ENCODE peak calls at places on chromosome 16, in five cellular contexts. One of them, this sample, is unnamed.

GRCh38 chr16:86558355-86559193 is 3.5 kb upstream of the MTHFSD start:
- DNase-seq in GM12878: no peak
- DNase-seq in HepG2: no peak
- DNase-seq in SK-N-SH: no peak
- DNase-seq in H1: no peak
- DNase-seq in this sample: no peak

GRCh38 chr16:79811541-79811940 is 211.0 kb upstream of the MAF start:
- DNase-seq in GM12878: no peak
- DNase-seq in HepG2: no peak
- DNase-seq in SK-N-SH: no peak
- DNase-seq in H1: no peak
- DNase-seq in this sample: no peak

GRCh38 chr16:85457366-85457765 is 155.8 kb upstream of the GSE1 start:
- DNase-seq in GM12878: no peak
- DNase-seq in HepG2: no peak
- DNase-seq in SK-N-SH: no peak
- DNase-seq in H1: no peak
- DNase-seq in this sample: peak

GRCh38 chr16:74718741-74719610 is 18.3 kb upstream of the MLKL start:
- DNase-seq in GM12878: no peak
- DNase-seq in HepG2: no peak
- DNase-seq in SK-N-SH: no peak
- DNase-seq in H1: no peak
- DNase-seq in this sample: no peak

GRCh38 chr16:12010388-12011251 is 34.1 kb downstream of the SNX29 start:
- DNase-seq in GM12878: no peak
- DNase-seq in HepG2: no peak
- DNase-seq in SK-N-SH: no peak
- DNase-seq in H1: no peak
- DNase-seq in this sample: no peak

GRCh38 chr16:87697792-87698191 is 68.0 kb downstream of the KLHDC4 start:
- DNase-seq in GM12878: no peak
- DNase-seq in HepG2: no peak
- DNase-seq in SK-N-SH: no peak
- DNase-seq in H1: no peak
- DNase-seq in this sample: no peak

GRCh38 chr16:46789499-46790414 is 41.2 kb downstream of the C16orf87 start:
- DNase-seq in GM12878: peak
- DNase-seq in HepG2: peak
- DNase-seq in SK-N-SH: peak
- DNase-seq in H1: peak
- DNase-seq in this sample: peak

GRCh38 chr16:17224859-17225258 is 245.9 kb downstream of the XYLT1 start:
- DNase-seq in GM12878: no peak
- DNase-seq in HepG2: no peak
- DNase-seq in SK-N-SH: no peak
- DNase-seq in H1: no peak
- DNase-seq in this sample: no peak

GRCh38 chr16:52729731-52730130 is 182.8 kb upstream of the TOX3 start:
- DNase-seq in GM12878: no peak
- DNase-seq in HepG2: no peak
- DNase-seq in SK-N-SH: no peak
- DNase-seq in H1: no peak
- DNase-seq in this sample: no peak

GRCh38 chr16:86959729-86960128 is 357.5 kb downstream of the C16orf95 start:
- DNase-seq in GM12878: no peak
- DNase-seq in HepG2: no peak
- DNase-seq in SK-N-SH: no peak
- DNase-seq in H1: no peak
- DNase-seq in this sample: no peak

GRCh38 chr16:81558444-81559175 is 114.0 kb downstream of the CMIP start:
- DNase-seq in GM12878: no peak
- DNase-seq in HepG2: peak
- DNase-seq in SK-N-SH: no peak
- DNase-seq in H1: no peak
- DNase-seq in this sample: no peak

GRCh38 chr16:48014349-48015135 is 141.3 kb downstream of the ABCC12 start:
- DNase-seq in GM12878: no peak
- DNase-seq in HepG2: peak
- DNase-seq in SK-N-SH: no peak
- DNase-seq in H1: no peak
- DNase-seq in this sample: no peak
- TF ChIP-seq JUND in GM12878: no peak
- TF ChIP-seq JUND in HepG2: no peak
- TF ChIP-seq JUND in SK-N-SH: no peak
- TF ChIP-seq JUND in H1: no peak
- TF ChIP-seq JUND in this sample: no peak

GRCh38 chr16:1450841-1451240 is 6.5 kb upstream of the CCDC154 start:
- DNase-seq in GM12878: no peak
- DNase-seq in HepG2: no peak
- DNase-seq in SK-N-SH: no peak
- DNase-seq in H1: no peak
- DNase-seq in this sample: no peak
- TF ChIP-seq JUND in GM12878: no peak
- TF ChIP-seq JUND in HepG2: no peak
- TF ChIP-seq JUND in SK-N-SH: no peak
- TF ChIP-seq JUND in H1: no peak
- TF ChIP-seq JUND in this sample: no peak

DNA sequence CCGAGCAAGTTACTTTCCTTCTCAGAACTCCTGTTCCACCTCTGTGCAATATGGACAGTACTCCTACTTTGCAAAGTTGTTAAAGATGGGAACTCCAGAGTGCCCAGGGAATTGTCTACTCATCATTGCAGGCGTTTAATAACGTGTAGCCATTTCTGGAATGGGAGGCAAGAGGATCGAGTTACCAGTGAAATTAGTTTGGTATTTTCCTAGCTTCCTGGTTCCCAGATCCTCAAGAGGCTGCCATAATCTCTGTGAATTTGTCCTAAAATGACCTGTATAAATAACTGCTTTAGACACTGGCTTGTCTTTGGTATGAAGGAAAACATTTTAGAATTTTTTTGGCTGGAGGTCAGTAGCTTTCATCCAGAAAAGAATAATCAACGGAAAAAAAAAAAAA is 27.7 kb downstream of the WWOX start:
- DNase-seq in GM12878: no peak
- DNase-seq in HepG2: no peak
- DNase-seq in SK-N-SH: no peak
- DNase-seq in H1: no peak
- DNase-seq in this sample: no peak
- TF ChIP-seq JUND in GM12878: no peak
- TF ChIP-seq JUND in HepG2: no peak
- TF ChIP-seq JUND in SK-N-SH: no peak
- TF ChIP-seq JUND in H1: no peak
- TF ChIP-seq JUND in this sample: no peak

GRCh38 chr16:56672761-56673536 is 3.3 kb downstream of the MT1H start:
- DNase-seq in GM12878: no peak
- DNase-seq in HepG2: no peak
- DNase-seq in SK-N-SH: no peak
- DNase-seq in H1: no peak
- DNase-seq in this sample: no peak
- TF ChIP-seq JUND in GM12878: no peak
- TF ChIP-seq JUND in HepG2: no peak
- TF ChIP-seq JUND in SK-N-SH: no peak
- TF ChIP-seq JUND in H1: no peak
- TF ChIP-seq JUND in this sample: no peak

DNA sequence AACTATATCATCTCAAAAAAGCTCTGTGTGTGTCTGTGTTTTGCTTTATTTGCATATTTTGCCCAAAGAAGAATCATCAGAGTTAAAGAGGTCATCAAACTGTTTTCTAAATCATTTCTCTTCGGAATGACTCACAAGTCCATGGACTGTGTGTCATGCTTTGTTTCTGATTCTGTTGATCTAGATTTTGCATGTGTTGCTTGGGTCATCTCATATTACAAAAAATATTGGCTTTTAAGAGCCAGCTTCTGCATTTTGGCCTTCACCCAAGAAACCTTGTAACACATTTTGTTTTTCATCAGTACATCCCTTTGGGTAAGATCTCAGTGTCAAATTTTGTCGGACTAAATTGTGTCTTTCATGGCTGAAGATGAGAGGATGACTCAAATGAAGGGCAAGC is 471.1 kb upstream of the HSBP1 start:
- DNase-seq in GM12878: no peak
- DNase-seq in HepG2: no peak
- DNase-seq in SK-N-SH: no peak
- DNase-seq in H1: no peak
- DNase-seq in this sample: no peak
- TF ChIP-seq JUND in GM12878: no peak
- TF ChIP-seq JUND in HepG2: no peak
- TF ChIP-seq JUND in SK-N-SH: peak
- TF ChIP-seq JUND in H1: no peak
- TF ChIP-seq JUND in this sample: no peak

DNA sequence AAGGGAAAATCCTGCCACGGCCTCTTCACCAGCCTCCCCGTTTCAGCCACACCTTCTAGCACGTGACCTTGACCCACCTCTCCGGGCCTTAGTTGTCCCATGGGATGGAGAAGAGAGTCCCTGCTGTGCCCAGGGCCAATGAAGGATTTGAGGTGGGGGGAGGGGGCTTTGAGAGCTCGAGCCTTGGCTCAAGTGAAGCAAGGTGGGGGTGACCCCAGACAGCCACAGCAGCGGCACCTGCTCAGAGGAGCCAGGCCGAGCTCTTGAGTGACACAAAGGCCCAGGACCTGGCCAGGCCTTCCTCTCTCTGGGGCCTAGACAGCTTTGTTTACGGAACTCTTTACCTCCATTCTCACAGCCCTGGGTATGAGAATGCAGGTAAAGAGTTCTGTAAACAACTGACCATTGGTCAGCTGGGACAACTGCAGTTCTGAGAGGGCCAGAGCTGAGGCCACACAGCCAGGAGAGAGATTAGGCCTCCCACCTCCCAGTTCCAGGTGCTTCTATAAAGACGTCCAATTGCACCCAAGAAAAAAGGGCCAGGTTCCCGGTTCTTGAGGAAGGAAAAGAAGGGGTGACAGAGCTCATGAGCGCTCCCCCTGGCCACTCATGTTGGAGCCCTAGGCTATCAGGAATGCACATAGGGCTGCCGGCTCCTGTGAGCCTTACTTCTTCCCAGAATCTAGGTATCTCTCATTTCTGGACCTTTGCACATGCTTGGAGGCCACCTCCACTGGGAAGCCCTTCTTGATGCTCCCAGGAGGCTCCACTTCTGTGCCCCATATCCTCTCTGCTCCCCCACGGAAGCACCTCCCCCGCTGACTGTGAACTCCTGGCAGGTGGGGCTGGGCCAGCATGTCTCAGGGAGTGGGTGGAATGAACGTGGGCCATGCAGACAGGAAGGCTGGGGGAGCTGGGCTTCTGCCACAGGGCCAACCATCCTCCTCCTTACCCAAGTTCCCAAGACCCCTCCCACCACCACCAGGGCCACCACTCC is 13.2 kb downstream of the CNGB1 start:
- DNase-seq in GM12878: no peak
- DNase-seq in HepG2: no peak
- DNase-seq in SK-N-SH: no peak
- DNase-seq in H1: no peak
- DNase-seq in this sample: no peak
- TF ChIP-seq JUND in GM12878: no peak
- TF ChIP-seq JUND in HepG2: no peak
- TF ChIP-seq JUND in SK-N-SH: no peak
- TF ChIP-seq JUND in H1: no peak
- TF ChIP-seq JUND in this sample: no peak

DNA sequence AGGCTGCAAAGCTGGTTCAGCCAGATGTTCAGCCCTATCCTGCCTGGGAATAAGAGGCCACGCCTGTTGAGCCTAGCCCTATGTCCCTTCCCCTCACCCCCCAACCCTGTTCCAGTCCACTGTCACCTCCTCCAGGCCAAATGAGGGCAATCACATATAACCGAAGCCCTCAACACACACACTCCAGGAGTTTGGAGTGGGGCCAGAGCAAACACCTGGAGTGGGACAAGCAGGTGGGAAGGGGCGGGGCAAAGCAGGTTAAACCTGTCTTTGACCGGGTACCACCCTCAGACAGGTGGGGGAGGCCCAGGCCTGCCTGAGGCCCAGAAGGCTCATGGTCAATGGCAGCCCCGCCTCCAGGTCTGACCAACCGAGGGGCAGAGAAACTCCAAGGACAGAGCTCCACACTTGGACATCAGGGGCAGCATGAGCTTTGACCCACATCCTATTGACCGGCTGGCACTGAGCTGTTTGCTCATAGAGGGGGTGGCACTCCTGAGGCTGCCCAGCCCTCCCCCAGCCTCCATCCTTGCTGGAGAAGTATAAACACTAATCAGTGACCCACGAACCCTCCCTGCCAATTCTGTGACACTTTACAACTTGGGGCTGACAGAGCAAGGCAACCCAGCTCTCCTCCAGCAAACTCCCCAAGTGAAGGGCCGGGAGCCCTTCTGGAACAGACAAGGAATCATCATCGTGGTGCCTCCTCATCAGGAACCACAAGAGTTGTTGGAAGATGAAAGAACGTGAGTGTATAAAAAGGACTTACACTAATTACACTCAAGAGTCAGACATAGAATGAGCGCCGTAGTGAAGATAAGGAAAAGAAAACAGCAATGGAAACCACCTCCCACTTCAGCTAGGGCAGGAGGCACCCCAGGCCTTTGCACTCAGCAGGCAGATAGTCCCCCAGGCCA is 1.5 kb downstream of the ESRP2 start:
- DNase-seq in GM12878: no peak
- DNase-seq in HepG2: peak
- DNase-seq in SK-N-SH: no peak
- DNase-seq in H1: no peak
- DNase-seq in this sample: peak
- TF ChIP-seq JUND in GM12878: no peak
- TF ChIP-seq JUND in HepG2: peak
- TF ChIP-seq JUND in SK-N-SH: no peak
- TF ChIP-seq JUND in H1: no peak
- TF ChIP-seq JUND in this sample: peak